ENCODE peak calls at places on chromosomes 3 and 15, in six cellular contexts. T is activated B cell treated with CpG ODN at 0.5 μM for 24 hours, C is colonic mucosa, Q is cardiac muscle cell, F is lower lobe of right lung, Z is frontal cortex. A is an unnamed sample.

GRCh38 chr3:169327969-169328368 is 335.5 kb downstream of the MECOM start:
- DNase-seq in Z (no peak), T (no peak), Q (no peak), C (peak; percentile 63), F (no peak), A (no peak)

GRCh38 chr3:181660337-181660736 is 51.4 kb upstream of the SOX2 start:
- DNase-seq in Z (no peak), C (no peak), Q (no peak), F (no peak), T (no peak), A (no peak)

GRCh38 chr15:48800811-48801460 is 9.9 kb downstream of the CEP152 start:
- DNase-seq in F (no peak), C (no peak), T (no peak), Z (no peak), Q (no peak), A (no peak)

GRCh38 chr15:100596792-100597191 is 5.2 kb downstream of the LINS1 start:
- DNase-seq in Q (no peak), C (peak; percentile 29), Z (no peak), F (peak; percentile 61), T (no peak), A (no peak)

GRCh38 chr3:138829097-138829496 is 5.6 kb downstream of the PIK3CB start:
- DNase-seq in T (no peak), F (no peak), C (no peak), Z (no peak), Q (no peak), A (no peak)

GRCh38 chr3:169996063-169996462 is 29.5 kb downstream of the SEC62 start:
- DNase-seq in Z (no peak), C (no peak), Q (no peak), F (no peak), T (no peak), A (no peak)

GRCh38 chr3:4774531-4774930 is 204.7 kb upstream of the BHLHE40 start:
- DNase-seq in Q (no peak), T (no peak), F (no peak), C (peak; percentile 77), Z (no peak), A (no peak)

GRCh38 chr3:148600902-148601765 is 96.6 kb upstream of the AGTR1 start:
- DNase-seq in T (no peak), C (peak; percentile 77), Z (no peak), F (no peak), Q (no peak), A (no peak)

GRCh38 chr15:65409284-65409631 is 13.5 kb downstream of the IGDCC4 start:
- DNase-seq in Z (no peak), C (no peak), Q (no peak), T (no peak), F (no peak), A (peak; percentile 26)

GRCh38 chr15:82910721-82911120 is 41.8 kb downstream of the HOMER2 start:
- DNase-seq in T (no peak), Z (no peak), Q (no peak), F (no peak), C (no peak), A (no peak)

GRCh38 chr15:34729886-34730285 is 24.9 kb downstream of the GJD2 start:
- DNase-seq in Z (no peak), C (no peak), Q (no peak), T (no peak), F (no peak), A (no peak)

GRCh38 chr3:130835483-130835882 is 58.4 kb upstream of the ATP2C1 start:
- DNase-seq in Q (no peak), F (no peak), C (no peak), Z (no peak), T (no peak), A (no peak)